ENCODE peak calls at places on chromosome 2, in eight cellular contexts. Z is astrocyte, O is mammary epithelial cell, I is GM13976, K is GM23338, D is GM13977, X is tibial artery, P is right lobe of liver. F is an unnamed sample.

GRCh38 chr2:8590940-8591339 is 90.9 kb upstream of the ID2 start:
- DNase-seq in Z (no peak), O (no peak), I (no peak), K (no peak), D (no peak), X (no peak), P (no peak), F (no peak)

GRCh38 chr2:70685771-70686171 is 82.2 kb downstream of the ADD2 start:
- DNase-seq in Z (no peak), O (no peak), I (no peak), K (no peak), D (no peak), X (no peak), P (peak), F (no peak)

GRCh38 chr2:190984595-190984994 is 29.4 kb downstream of the STAT1 start:
- DNase-seq in Z (peak), O (peak), I (no peak), K (no peak), D (no peak), X (no peak), P (no peak), F (peak)

GRCh38 chr2:73927344-73927743 is 664 bp downstream of the DGUOK start:
- DNase-seq in Z (no peak), O (no peak), I (no peak), K (no peak), D (no peak), X (no peak), P (no peak), F (no peak)

GRCh38 chr2:75153221-75153620 is 46.1 kb downstream of the TACR1 start:
- DNase-seq in Z (no peak), O (no peak), I (no peak), K (no peak), D (no peak), X (no peak), P (no peak), F (no peak)

GRCh38 chr2:35251156-35251555 is 1104.4 kb upstream of the CRIM1 start:
- DNase-seq in Z (no peak), O (no peak), I (no peak), K (no peak), D (no peak), X (no peak), P (no peak), F (no peak)

GRCh38 chr2:36886664-36887063 is 79.7 kb downstream of the STRN start:
- DNase-seq in Z (peak), O (no peak), I (no peak), K (no peak), D (no peak), X (no peak), P (no peak), F (no peak)

GRCh38 chr2:95334916-95335641 is 37.9 kb downstream of the KCNIP3 start:
- DNase-seq in Z (peak), O (peak), I (no peak), K (no peak), D (no peak), X (no peak), P (no peak), F (no peak)

GRCh38 chr2:65486282-65486681 is 53.9 kb upstream of the SPRED2 start:
- DNase-seq in Z (no peak), O (no peak), I (no peak), K (no peak), D (no peak), X (no peak), P (no peak), F (no peak)

GRCh38 chr2:68716539-68716938 is 18.1 kb upstream of the ARHGAP25 start:
- DNase-seq in Z (no peak), O (no peak), I (no peak), K (no peak), D (no peak), X (no peak), P (no peak), F (peak)

GRCh38 chr2:20190170-20190569 is 34.8 kb downstream of the SDC1 start:
- DNase-seq in Z (no peak), O (no peak), I (no peak), K (no peak), D (no peak), X (no peak), P (no peak), F (no peak)

GRCh38 chr2:3628800-3629199 is 29.2 kb upstream of the ALLC start:
- DNase-seq in Z (no peak), O (peak), I (no peak), K (peak), D (no peak), X (peak), P (no peak), F (peak)

GRCh38 chr2:128516938-128517337 is 198.3 kb upstream of the HS6ST1 start:
- DNase-seq in Z (no peak), O (no peak), I (no peak), K (no peak), D (no peak), X (no peak), P (no peak), F (no peak)

GRCh38 chr2:9739508-9739907 is 103.8 kb upstream of the TAF1B start:
- DNase-seq in Z (no peak), O (no peak), I (peak), K (no peak), D (no peak), X (peak), P (no peak), F (peak)

GRCh38 chr2:64105676-64106461 is 38.4 kb downstream of the PELI1 start:
- DNase-seq in Z (peak), O (no peak), I (no peak), K (no peak), D (no peak), X (no peak), P (no peak), F (no peak)

GRCh38 chr2:62884514-62884913 is 166.1 kb upstream of the OTX1 start:
- DNase-seq in Z (peak), O (no peak), I (no peak), K (no peak), D (no peak), X (no peak), P (no peak), F (no peak)

GRCh38 chr2:193373139-193373538 is 1178.4 kb upstream of the TMEFF2 start:
- DNase-seq in Z (peak), O (no peak), I (no peak), K (no peak), D (no peak), X (no peak), P (no peak), F (no peak)

GRCh38 chr2:174392706-174393105 is 2.8 kb upstream of the SCRN3 start:
- DNase-seq in Z (no peak), O (peak), I (no peak), K (no peak), D (no peak), X (no peak), P (no peak), F (no peak)

GRCh38 chr2:70525032-70525431 is 28.6 kb downstream of the TGFA start:
- DNase-seq in Z (no peak), O (peak), I (no peak), K (no peak), D (no peak), X (no peak), P (no peak), F (no peak)

GRCh38 chr2:236343400-236344161 is 79.4 kb upstream of the ASB18 start:
- DNase-seq in Z (peak), O (peak), I (peak), K (peak), D (peak), X (peak), P (no peak), F (peak)

GRCh38 chr2:185208261-185208660 is 530.3 kb upstream of the FSIP2 start:
- DNase-seq in Z (peak), O (peak), I (no peak), K (peak), D (no peak), X (no peak), P (no peak), F (peak)

GRCh38 chr2:47595690-47596089 is 187.3 kb upstream of the MSH6 start:
- DNase-seq in Z (no peak), O (no peak), I (no peak), K (peak), D (no peak), X (no peak), P (no peak), F (no peak)

GRCh38 chr2:47598476-47598875 is 184.5 kb upstream of the MSH6 start:
- DNase-seq in Z (no peak), O (no peak), I (no peak), K (no peak), D (no peak), X (no peak), P (no peak), F (no peak)

GRCh38 chr2:47602996-47603395 is 179.9 kb upstream of the MSH6 start:
- DNase-seq in Z (no peak), O (no peak), I (no peak), K (no peak), D (no peak), X (no peak), P (no peak), F (no peak)

GRCh38 chr2:47601518-47602015 is 181.4 kb upstream of the MSH6 start:
- DNase-seq in Z (no peak), O (no peak), I (no peak), K (no peak), D (no peak), X (no peak), P (no peak), F (no peak)

DNA sequence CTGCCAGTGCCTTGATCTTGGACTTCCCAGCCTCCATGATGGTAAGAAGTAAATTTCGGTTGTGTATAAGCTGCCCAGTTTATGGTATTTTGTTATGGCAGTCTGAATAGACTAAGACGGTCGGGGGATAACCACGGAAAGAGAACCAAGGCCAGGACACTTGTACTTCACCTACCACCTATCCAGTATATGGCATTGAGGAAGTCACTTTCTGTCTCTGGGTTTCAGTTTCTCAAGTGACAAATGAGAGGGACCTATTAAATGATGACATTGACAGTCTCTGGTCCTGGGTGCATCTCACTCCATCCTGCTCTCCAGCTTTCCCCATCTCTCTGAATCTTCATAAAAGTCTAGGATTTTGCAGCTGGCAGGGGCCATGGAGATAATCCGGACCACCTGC is 183.8 kb upstream of the MSH6 start:
- DNase-seq in Z (no peak), O (no peak), I (no peak), K (no peak), D (no peak), X (no peak), P (no peak), F (no peak)
- TF ChIP-seq CTCF in Z (no peak), O (no peak), I (no peak), K (no peak), D (no peak), X (no peak), P (no peak), F (no peak)

DNA sequence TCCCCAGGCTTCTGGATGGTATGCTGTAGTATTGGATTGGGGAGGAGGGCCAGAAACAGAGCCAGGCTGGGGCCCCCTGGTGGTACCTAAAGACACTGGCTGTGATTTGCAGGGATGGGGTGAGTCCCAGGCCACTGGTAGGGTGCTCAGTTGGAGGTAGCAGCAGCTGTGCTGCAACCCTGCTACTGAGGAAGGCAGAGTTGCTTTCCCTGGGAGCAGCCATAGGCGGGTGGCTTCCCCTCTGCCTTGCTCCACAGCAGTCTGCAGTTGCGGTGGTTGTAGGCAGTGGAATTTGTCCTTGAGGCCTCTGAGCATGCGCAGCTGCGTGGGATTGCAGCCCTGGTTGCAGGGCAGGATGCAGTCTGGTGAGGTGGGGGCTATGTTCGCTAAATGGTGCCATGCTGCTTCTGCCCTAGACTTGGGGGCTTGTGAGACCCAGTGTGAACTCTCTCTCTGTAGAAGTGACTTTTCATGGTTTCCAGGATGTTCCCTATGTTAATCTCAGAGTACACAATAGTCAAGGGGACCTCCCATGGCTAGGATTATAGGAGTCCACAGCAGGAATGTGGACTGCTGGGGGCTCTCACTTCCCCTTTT is 443.5 kb downstream of the XIRP2 start:
- DNase-seq in Z (no peak), O (no peak), I (no peak), K (peak), D (peak), X (no peak), P (no peak), F (peak)
- TF ChIP-seq CTCF in Z (no peak), O (peak), I (no peak), K (peak), D (peak), X (no peak), P (no peak), F (no peak)

GRCh38 chr2:189783451-189783926 is 650 bp downstream of the ORMDL1 start:
- DNase-seq in Z (peak), O (no peak), I (peak), K (no peak), D (peak), X (no peak), P (no peak), F (no peak)

GRCh38 chr2:189782221-189782671 is 1.9 kb downstream of the ORMDL1 start:
- DNase-seq in Z (peak), O (peak), I (no peak), K (no peak), D (no peak), X (no peak), P (no peak), F (peak)

GRCh38 chr2:189783927-189784867 is at the start of the genes ORMDL1 and PMS1:
- DNase-seq in Z (peak), O (peak), I (peak), K (peak), D (peak), X (peak), P (peak), F (peak)
- TF ChIP-seq CTCF in Z (no peak), O (no peak), I (no peak), K (no peak), D (no peak), X (no peak), P (no peak), F (no peak)

GRCh38 chr2:152047826-152048476 is 50.9 kb downstream of the CACNB4 start:
- DNase-seq in Z (no peak), O (no peak), I (no peak), K (peak), D (no peak), X (no peak), P (no peak), F (no peak)
- TF ChIP-seq CTCF in Z (peak), O (peak), I (peak), K (peak), D (peak), X (no peak), P (no peak), F (peak)

DNA sequence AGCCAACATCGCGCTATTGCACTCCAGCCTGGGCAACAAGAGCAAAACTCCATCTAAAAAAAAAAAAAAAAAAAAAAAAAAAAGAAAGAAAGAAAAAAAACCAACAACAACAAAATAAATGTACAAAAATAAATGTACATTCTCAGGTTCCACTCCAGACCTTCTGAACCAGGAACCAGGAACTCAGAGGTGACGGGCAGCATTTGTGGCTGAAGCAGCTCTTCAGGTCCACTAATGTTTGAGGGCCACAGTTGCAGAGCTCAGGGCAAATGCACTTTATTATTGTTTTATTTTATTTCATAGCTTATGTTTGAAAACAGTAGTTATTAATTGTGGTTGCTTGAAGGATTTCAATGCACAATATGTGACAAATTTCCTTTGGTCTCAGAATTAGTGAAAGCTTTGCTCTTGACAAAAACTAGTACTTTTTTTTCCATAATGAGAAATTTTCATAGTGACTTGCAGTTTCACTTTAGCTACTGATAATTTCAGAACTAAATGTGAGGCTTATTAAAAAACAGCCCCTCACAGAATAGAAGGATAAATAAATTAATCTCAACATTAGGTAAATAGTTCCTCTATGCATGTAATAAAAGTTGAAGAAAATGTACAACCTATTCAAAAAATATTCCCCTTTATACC is 378.4 kb upstream of the SPHKAP start:
- DNase-seq in Z (no peak), O (no peak), I (no peak), K (no peak), D (no peak), X (no peak), P (no peak), F (no peak)
- TF ChIP-seq CTCF in Z (no peak), O (no peak), I (no peak), K (no peak), D (no peak), X (no peak), P (no peak), F (no peak)

GRCh38 chr2:240989451-240990265 is 8.8 kb upstream of the SNED1 start:
- DNase-seq in Z (no peak), O (no peak), I (no peak), K (peak), D (no peak), X (peak), P (peak), F (no peak)
- TF ChIP-seq CTCF in Z (peak), O (peak), I (no peak), K (peak), D (peak), X (peak), P (peak), F (no peak)

DNA sequence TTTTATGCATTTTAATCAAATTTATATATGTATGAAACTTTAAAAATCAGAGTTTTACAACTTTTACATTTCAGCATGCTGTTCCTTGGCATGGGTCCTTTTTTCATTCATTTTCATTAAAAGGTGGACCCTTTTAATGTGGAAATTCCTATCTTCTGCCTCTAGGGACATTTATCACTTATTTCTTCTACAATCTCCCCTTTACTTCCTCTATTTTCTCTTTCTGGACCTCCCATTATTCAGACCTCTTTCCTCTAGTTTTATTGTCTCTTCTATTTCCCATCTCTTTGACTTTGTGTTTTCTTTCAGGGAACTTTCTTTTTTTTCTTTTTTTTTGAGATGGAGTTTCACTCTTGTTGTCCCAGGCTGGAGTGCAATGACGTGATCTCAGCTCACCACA is 5.7 kb downstream of the PROC start:
- DNase-seq in Z (no peak), O (no peak), I (peak), K (no peak), D (no peak), X (no peak), P (no peak), F (no peak)
- TF ChIP-seq CTCF in Z (no peak), O (no peak), I (no peak), K (no peak), D (no peak), X (no peak), P (no peak), F (no peak)

GRCh38 chr2:183088061-183088460 is 9.5 kb downstream of the DUSP19 start:
- DNase-seq in Z (no peak), O (no peak), I (no peak), K (no peak), D (no peak), X (no peak), P (no peak), F (no peak)

GRCh38 chr2:183089192-183089851 is 10.8 kb downstream of the DUSP19 start:
- DNase-seq in Z (no peak), O (no peak), I (no peak), K (no peak), D (no peak), X (no peak), P (no peak), F (no peak)

GRCh38 chr2:183091954-183092345 is 13.4 kb downstream of the DUSP19 start:
- DNase-seq in Z (no peak), O (no peak), I (no peak), K (no peak), D (no peak), X (no peak), P (no peak), F (no peak)

GRCh38 chr2:183091318-183091953 is 12.9 kb downstream of the DUSP19 start:
- DNase-seq in Z (no peak), O (no peak), I (no peak), K (no peak), D (no peak), X (no peak), P (peak), F (no peak)

DNA sequence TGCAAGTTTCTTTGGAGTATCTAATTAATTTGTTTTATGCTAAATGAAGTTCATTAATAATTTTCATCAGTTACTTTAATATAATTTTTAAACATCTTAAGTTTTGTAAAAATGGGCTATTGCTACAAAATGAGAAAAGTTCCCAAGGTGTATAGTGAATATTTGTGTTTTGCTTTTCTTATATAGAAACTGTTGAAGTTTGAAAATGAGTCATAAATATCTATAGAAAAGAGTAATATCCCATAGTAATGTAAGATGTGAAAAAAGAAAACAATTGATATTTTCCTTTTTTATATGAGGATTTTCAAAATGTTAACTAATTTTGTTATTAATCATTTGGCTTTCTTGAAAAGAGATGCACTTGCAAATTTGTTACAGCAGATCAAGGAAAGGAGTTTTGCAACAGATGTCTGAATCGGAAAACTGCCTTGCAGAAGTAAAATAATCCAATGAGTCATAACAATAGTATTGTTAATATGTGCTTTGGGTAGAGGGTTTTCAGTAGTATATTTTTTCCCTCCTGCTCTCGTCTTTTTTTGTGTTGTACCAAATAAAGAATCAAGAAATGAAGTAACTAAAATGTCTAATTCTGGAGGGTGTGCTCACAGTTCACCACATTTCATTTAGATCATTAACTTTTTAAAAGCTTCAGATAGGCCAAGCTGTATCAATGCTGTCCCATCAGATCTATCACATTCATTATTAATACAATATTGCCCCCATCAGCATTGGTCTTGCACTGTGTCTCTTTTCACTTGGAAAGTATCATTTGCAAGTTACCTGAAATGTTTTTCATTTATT is 15.5 kb downstream of the DUSP19 start:
- DNase-seq in Z (peak), O (peak), I (peak), K (no peak), D (peak), X (no peak), P (no peak), F (no peak)
- TF ChIP-seq CTCF in Z (peak), O (no peak), I (peak), K (no peak), D (peak), X (no peak), P (peak), F (no peak)

GRCh38 chr2:224887159-224887558 is 155.1 kb downstream of the DOCK10 start:
- DNase-seq in Z (peak), O (peak), I (no peak), K (no peak), D (no peak), X (no peak), P (no peak), F (no peak)
- TF ChIP-seq CTCF in Z (no peak), O (peak), I (peak), K (peak), D (peak), X (peak), P (no peak), F (no peak)

GRCh38 chr2:205903549-205904129 is 182.3 kb downstream of the INO80D start:
- DNase-seq in Z (no peak), O (no peak), I (peak), K (peak), D (peak), X (no peak), P (peak), F (peak)
- TF ChIP-seq CTCF in Z (peak), O (peak), I (no peak), K (peak), D (peak), X (no peak), P (peak), F (no peak)

F was measured in activated CD8-positive, alpha-beta T cell treated with anti-CD3 and anti-CD28 coated beads for 36 hours.